ENCODE peak calls at places on chromosomes 16 and 17, in eight cellular contexts. One of them, this sample, is unnamed.

GRCh38 chr17:73371285-73371684 is 59.5 kb upstream of the CDC42EP4 start:
- DNase-seq in tibial artery: no peak
- DNase-seq in upper lobe of right lung: no peak
- DNase-seq in body of pancreas: no peak
- DNase-seq in colonic mucosa: no peak
- DNase-seq in Caco-2: no peak
- DNase-seq in CD8-positive, alpha-beta memory T cell: no peak
- DNase-seq in left ventricle myocardium inferior: no peak
- DNase-seq in this sample: no peak

GRCh38 chr17:81870155-81870977 is 771 bp downstream of the ARHGDIA start:
- DNase-seq in tibial artery: no peak
- DNase-seq in upper lobe of right lung: peak
- DNase-seq in body of pancreas: peak
- DNase-seq in colonic mucosa: peak
- DNase-seq in Caco-2: peak
- DNase-seq in CD8-positive, alpha-beta memory T cell: peak
- DNase-seq in left ventricle myocardium inferior: no peak
- DNase-seq in this sample: no peak

GRCh38 chr16:85366031-85366763 is 246.9 kb upstream of the GSE1 start:
- DNase-seq in tibial artery: no peak
- DNase-seq in upper lobe of right lung: peak
- DNase-seq in body of pancreas: no peak
- DNase-seq in colonic mucosa: no peak
- DNase-seq in Caco-2: no peak
- DNase-seq in CD8-positive, alpha-beta memory T cell: no peak
- DNase-seq in left ventricle myocardium inferior: no peak
- DNase-seq in this sample: peak

GRCh38 chr17:63082273-63082861 is 116.3 kb downstream of the TANC2 start:
- DNase-seq in tibial artery: no peak
- DNase-seq in upper lobe of right lung: no peak
- DNase-seq in body of pancreas: no peak
- DNase-seq in colonic mucosa: no peak
- DNase-seq in Caco-2: no peak
- DNase-seq in CD8-positive, alpha-beta memory T cell: no peak
- DNase-seq in left ventricle myocardium inferior: no peak
- DNase-seq in this sample: no peak

GRCh38 chr16:69490707-69491324 is 66.4 kb downstream of the CYB5B start:
- DNase-seq in tibial artery: no peak
- DNase-seq in upper lobe of right lung: no peak
- DNase-seq in body of pancreas: no peak
- DNase-seq in colonic mucosa: no peak
- DNase-seq in Caco-2: no peak
- DNase-seq in CD8-positive, alpha-beta memory T cell: no peak
- DNase-seq in left ventricle myocardium inferior: no peak
- DNase-seq in this sample: no peak

GRCh38 chr16:67396159-67396774 is 3.0 kb upstream of the TPPP3 start:
- DNase-seq in tibial artery: peak
- DNase-seq in upper lobe of right lung: peak
- DNase-seq in body of pancreas: peak
- DNase-seq in colonic mucosa: peak
- DNase-seq in Caco-2: peak
- DNase-seq in CD8-positive, alpha-beta memory T cell: no peak
- DNase-seq in left ventricle myocardium inferior: peak
- DNase-seq in this sample: peak

GRCh38 chr17:81707725-81708646 is 4.1 kb upstream of the SLC25A10 start:
- DNase-seq in tibial artery: no peak
- DNase-seq in upper lobe of right lung: no peak
- DNase-seq in body of pancreas: no peak
- DNase-seq in colonic mucosa: no peak
- DNase-seq in Caco-2: no peak
- DNase-seq in CD8-positive, alpha-beta memory T cell: no peak
- DNase-seq in left ventricle myocardium inferior: no peak
- DNase-seq in this sample: no peak

GRCh38 chr17:27319536-27320221 is 25.8 kb downstream of the WSB1 start:
- DNase-seq in tibial artery: peak
- DNase-seq in upper lobe of right lung: peak
- DNase-seq in body of pancreas: peak
- DNase-seq in colonic mucosa: peak
- DNase-seq in Caco-2: no peak
- DNase-seq in CD8-positive, alpha-beta memory T cell: no peak
- DNase-seq in left ventricle myocardium inferior: peak
- DNase-seq in this sample: no peak

GRCh38 chr17:45226620-45227019 is 4.9 kb downstream of the FMNL1 start:
- DNase-seq in tibial artery: no peak
- DNase-seq in upper lobe of right lung: no peak
- DNase-seq in body of pancreas: no peak
- DNase-seq in colonic mucosa: no peak
- DNase-seq in Caco-2: no peak
- DNase-seq in CD8-positive, alpha-beta memory T cell: no peak
- DNase-seq in left ventricle myocardium inferior: no peak
- DNase-seq in this sample: no peak
- H3K4me3 ChIP-seq in tibial artery: no peak
- H3K4me3 ChIP-seq in upper lobe of right lung: peak
- H3K4me3 ChIP-seq in body of pancreas: no peak
- H3K4me3 ChIP-seq in colonic mucosa: no peak
- H3K4me3 ChIP-seq in Caco-2: no peak
- H3K4me3 ChIP-seq in CD8-positive, alpha-beta memory T cell: peak
- H3K4me3 ChIP-seq in left ventricle myocardium inferior: peak
- H3K4me3 ChIP-seq in this sample: no peak

GRCh38 chr17:83012161-83012800 is 67.1 kb upstream of the METRNL start:
- DNase-seq in tibial artery: no peak
- DNase-seq in upper lobe of right lung: no peak
- DNase-seq in body of pancreas: no peak
- DNase-seq in colonic mucosa: no peak
- DNase-seq in Caco-2: no peak
- DNase-seq in CD8-positive, alpha-beta memory T cell: no peak
- DNase-seq in left ventricle myocardium inferior: no peak
- DNase-seq in this sample: no peak

GRCh38 chr17:83014297-83014696 is 65.1 kb upstream of the METRNL start:
- DNase-seq in tibial artery: no peak
- DNase-seq in upper lobe of right lung: no peak
- DNase-seq in body of pancreas: no peak
- DNase-seq in colonic mucosa: no peak
- DNase-seq in Caco-2: no peak
- DNase-seq in CD8-positive, alpha-beta memory T cell: no peak
- DNase-seq in left ventricle myocardium inferior: no peak
- DNase-seq in this sample: no peak

GRCh38 chr17:83013779-83014117 is 65.7 kb upstream of the METRNL start:
- DNase-seq in tibial artery: no peak
- DNase-seq in upper lobe of right lung: no peak
- DNase-seq in body of pancreas: no peak
- DNase-seq in colonic mucosa: no peak
- DNase-seq in Caco-2: no peak
- DNase-seq in CD8-positive, alpha-beta memory T cell: no peak
- DNase-seq in left ventricle myocardium inferior: no peak
- DNase-seq in this sample: no peak

GRCh38 chr17:83015511-83015910 is 63.9 kb upstream of the METRNL start:
- DNase-seq in tibial artery: no peak
- DNase-seq in upper lobe of right lung: no peak
- DNase-seq in body of pancreas: no peak
- DNase-seq in colonic mucosa: no peak
- DNase-seq in Caco-2: no peak
- DNase-seq in CD8-positive, alpha-beta memory T cell: no peak
- DNase-seq in left ventricle myocardium inferior: no peak
- DNase-seq in this sample: no peak

GRCh38 chr17:83012873-83013778 is 66.3 kb upstream of the METRNL start:
- DNase-seq in tibial artery: no peak
- DNase-seq in upper lobe of right lung: no peak
- DNase-seq in body of pancreas: no peak
- DNase-seq in colonic mucosa: peak
- DNase-seq in Caco-2: no peak
- DNase-seq in CD8-positive, alpha-beta memory T cell: no peak
- DNase-seq in left ventricle myocardium inferior: no peak
- DNase-seq in this sample: no peak
- H3K4me3 ChIP-seq in tibial artery: no peak
- H3K4me3 ChIP-seq in upper lobe of right lung: no peak
- H3K4me3 ChIP-seq in body of pancreas: no peak
- H3K4me3 ChIP-seq in colonic mucosa: no peak
- H3K4me3 ChIP-seq in Caco-2: no peak
- H3K4me3 ChIP-seq in CD8-positive, alpha-beta memory T cell: no peak
- H3K4me3 ChIP-seq in left ventricle myocardium inferior: no peak
- H3K4me3 ChIP-seq in this sample: no peak

GRCh38 chr17:45229681-45230409 is 8.2 kb downstream of the FMNL1 start:
- DNase-seq in tibial artery: no peak
- DNase-seq in upper lobe of right lung: no peak
- DNase-seq in body of pancreas: no peak
- DNase-seq in colonic mucosa: no peak
- DNase-seq in Caco-2: no peak
- DNase-seq in CD8-positive, alpha-beta memory T cell: no peak
- DNase-seq in left ventricle myocardium inferior: peak
- DNase-seq in this sample: no peak

GRCh38 chr17:45228985-45229517 is 7.4 kb downstream of the FMNL1 start:
- DNase-seq in tibial artery: peak
- DNase-seq in upper lobe of right lung: peak
- DNase-seq in body of pancreas: peak
- DNase-seq in colonic mucosa: peak
- DNase-seq in Caco-2: peak
- DNase-seq in CD8-positive, alpha-beta memory T cell: peak
- DNase-seq in left ventricle myocardium inferior: peak
- DNase-seq in this sample: no peak

GRCh38 chr17:45227631-45228120 is 6.0 kb downstream of the FMNL1 start:
- DNase-seq in tibial artery: no peak
- DNase-seq in upper lobe of right lung: no peak
- DNase-seq in body of pancreas: no peak
- DNase-seq in colonic mucosa: no peak
- DNase-seq in Caco-2: no peak
- DNase-seq in CD8-positive, alpha-beta memory T cell: no peak
- DNase-seq in left ventricle myocardium inferior: no peak
- DNase-seq in this sample: no peak

GRCh38 chr17:45227101-45227591 is 5.5 kb downstream of the FMNL1 start:
- DNase-seq in tibial artery: no peak
- DNase-seq in upper lobe of right lung: no peak
- DNase-seq in body of pancreas: no peak
- DNase-seq in colonic mucosa: peak
- DNase-seq in Caco-2: no peak
- DNase-seq in CD8-positive, alpha-beta memory T cell: no peak
- DNase-seq in left ventricle myocardium inferior: no peak
- DNase-seq in this sample: no peak

DNA sequence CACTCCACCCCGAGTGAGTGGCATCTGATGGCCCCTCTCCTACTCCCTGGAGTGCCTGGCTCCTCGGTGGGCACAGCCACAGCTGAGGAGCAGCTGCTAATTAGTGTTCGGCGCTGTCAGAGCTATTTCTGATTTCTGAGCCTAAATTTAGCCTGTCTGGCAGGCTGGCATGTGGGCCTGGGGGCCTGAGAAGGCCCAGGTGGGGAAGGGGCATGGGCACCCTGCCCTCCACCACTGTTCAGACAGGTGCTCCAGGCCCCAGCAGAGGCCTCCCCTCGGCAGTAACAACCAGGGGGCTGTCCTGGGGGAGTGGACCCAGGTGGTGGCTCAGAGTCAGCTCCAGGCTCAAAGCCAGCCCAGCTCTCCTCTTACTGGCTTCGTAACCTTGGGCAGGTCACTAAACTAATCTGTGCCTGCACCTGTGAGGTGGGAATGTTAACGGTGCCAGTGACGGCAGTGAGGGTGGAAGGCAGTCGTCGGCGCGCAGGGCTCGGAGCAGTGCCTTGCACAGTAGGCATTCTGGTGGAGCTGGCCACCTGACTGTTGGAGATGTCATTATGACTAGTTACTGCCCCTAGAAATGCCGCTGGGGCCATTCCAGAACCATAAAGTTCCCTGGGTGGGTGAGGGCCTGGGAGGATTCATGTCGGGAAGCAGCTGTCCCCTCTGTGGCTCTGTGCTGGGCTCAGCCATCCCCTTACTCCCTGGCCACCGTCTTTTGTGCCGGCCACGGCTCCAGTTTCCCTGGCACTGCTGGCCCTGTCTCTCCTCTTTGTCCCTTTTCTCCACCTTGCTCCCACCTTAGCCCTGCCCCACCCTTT is 6.6 kb downstream of the FMNL1 start:
- DNase-seq in tibial artery: no peak
- DNase-seq in upper lobe of right lung: no peak
- DNase-seq in body of pancreas: no peak
- DNase-seq in colonic mucosa: no peak
- DNase-seq in Caco-2: no peak
- DNase-seq in CD8-positive, alpha-beta memory T cell: no peak
- DNase-seq in left ventricle myocardium inferior: no peak
- DNase-seq in this sample: no peak
- H3K4me3 ChIP-seq in tibial artery: no peak
- H3K4me3 ChIP-seq in upper lobe of right lung: peak
- H3K4me3 ChIP-seq in body of pancreas: no peak
- H3K4me3 ChIP-seq in colonic mucosa: peak
- H3K4me3 ChIP-seq in Caco-2: no peak
- H3K4me3 ChIP-seq in CD8-positive, alpha-beta memory T cell: peak
- H3K4me3 ChIP-seq in left ventricle myocardium inferior: peak
- H3K4me3 ChIP-seq in this sample: no peak

GRCh38 chr17:48606892-48607241 is 2.1 kb upstream of the HOXB6 start:
- DNase-seq in tibial artery: no peak
- DNase-seq in upper lobe of right lung: no peak
- DNase-seq in body of pancreas: no peak
- DNase-seq in colonic mucosa: no peak
- DNase-seq in Caco-2: no peak
- DNase-seq in CD8-positive, alpha-beta memory T cell: no peak
- DNase-seq in left ventricle myocardium inferior: no peak
- DNase-seq in this sample: no peak

GRCh38 chr17:48604770-48605329 is at the start of gene HOXB6:
- DNase-seq in tibial artery: no peak
- DNase-seq in upper lobe of right lung: no peak
- DNase-seq in body of pancreas: no peak
- DNase-seq in colonic mucosa: peak
- DNase-seq in Caco-2: no peak
- DNase-seq in CD8-positive, alpha-beta memory T cell: no peak
- DNase-seq in left ventricle myocardium inferior: no peak
- DNase-seq in this sample: no peak

GRCh38 chr17:48605409-48605864 is 651 bp upstream of the HOXB6 start:
- DNase-seq in tibial artery: no peak
- DNase-seq in upper lobe of right lung: no peak
- DNase-seq in body of pancreas: no peak
- DNase-seq in colonic mucosa: no peak
- DNase-seq in Caco-2: no peak
- DNase-seq in CD8-positive, alpha-beta memory T cell: no peak
- DNase-seq in left ventricle myocardium inferior: no peak
- DNase-seq in this sample: no peak

GRCh38 chr17:48603959-48604769 is 622 bp downstream of the HOXB6 start:
- DNase-seq in tibial artery: no peak
- DNase-seq in upper lobe of right lung: no peak
- DNase-seq in body of pancreas: no peak
- DNase-seq in colonic mucosa: peak
- DNase-seq in Caco-2: no peak
- DNase-seq in CD8-positive, alpha-beta memory T cell: no peak
- DNase-seq in left ventricle myocardium inferior: no peak
- DNase-seq in this sample: no peak

DNA sequence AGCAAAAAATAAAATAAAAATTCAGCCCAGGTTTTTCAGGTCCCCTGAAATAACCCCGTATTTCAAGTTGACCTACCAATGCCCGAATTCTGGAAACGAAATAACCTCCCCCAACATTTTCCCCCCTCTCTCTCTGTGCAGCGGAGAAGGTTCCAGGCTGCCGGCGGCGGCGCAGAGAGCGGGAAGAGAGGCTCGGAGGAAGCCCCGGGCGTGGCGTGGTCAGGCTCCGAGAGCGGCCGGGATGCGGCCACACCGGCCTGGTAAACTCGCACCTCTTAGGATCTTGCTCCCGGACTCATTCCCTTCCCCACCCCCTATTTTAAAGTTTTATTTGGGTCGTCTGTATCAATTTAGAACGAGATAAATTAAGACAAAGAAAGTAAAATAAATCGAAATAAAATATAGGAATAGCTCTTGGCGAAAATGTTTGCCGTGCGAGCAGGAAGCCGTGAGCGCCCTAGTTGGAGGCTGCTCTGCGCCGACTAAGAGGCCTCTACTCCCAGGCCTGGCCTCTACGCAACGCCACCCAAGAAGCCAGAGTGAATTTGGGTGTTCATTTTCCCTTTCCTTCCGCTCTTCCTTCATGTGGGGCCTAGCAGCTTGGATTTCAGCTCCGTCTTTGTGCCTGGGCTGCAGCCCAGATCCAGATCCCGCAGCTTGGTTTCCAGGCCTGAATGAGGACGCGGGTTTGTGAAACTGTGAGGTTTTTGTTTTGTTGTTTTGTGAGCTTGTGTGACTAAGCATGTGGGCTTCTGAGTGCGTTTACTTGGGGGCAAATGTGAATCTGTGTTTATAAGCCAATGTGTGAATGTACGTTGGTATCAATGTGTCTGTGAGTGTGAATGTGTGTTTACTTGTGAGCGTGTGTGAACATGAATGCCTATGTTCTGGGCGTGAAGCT is 1.5 kb upstream of the HOXB6 start:
- DNase-seq in tibial artery: no peak
- DNase-seq in upper lobe of right lung: no peak
- DNase-seq in body of pancreas: no peak
- DNase-seq in colonic mucosa: no peak
- DNase-seq in Caco-2: no peak
- DNase-seq in CD8-positive, alpha-beta memory T cell: no peak
- DNase-seq in left ventricle myocardium inferior: no peak
- DNase-seq in this sample: no peak
- H3K4me3 ChIP-seq in tibial artery: no peak
- H3K4me3 ChIP-seq in upper lobe of right lung: no peak
- H3K4me3 ChIP-seq in body of pancreas: no peak
- H3K4me3 ChIP-seq in colonic mucosa: no peak
- H3K4me3 ChIP-seq in Caco-2: no peak
- H3K4me3 ChIP-seq in CD8-positive, alpha-beta memory T cell: no peak
- H3K4me3 ChIP-seq in left ventricle myocardium inferior: no peak
- H3K4me3 ChIP-seq in this sample: no peak

This sample was measured in NT2/D1.